ENCODE peak calls at places on chromosomes 16 and 17, in four cellular contexts. Z is HepG2, V is fibroblast of lung, F is mammary epithelial cell. O is an unnamed sample.

GRCh38 chr17:3954921-3955320 is 9.3 kb downstream of the ATP2A3 start:
- DNase-seq in V (no peak), Z (no peak), F (no peak), O (no peak)

GRCh38 chr17:48012151-48012520 is 25.5 kb downstream of the COPZ2 start:
- DNase-seq in V (no peak), Z (no peak), F (no peak), O (no peak)

GRCh38 chr16:9929836-9930235 is 252.4 kb downstream of the GRIN2A start:
- DNase-seq in F (no peak), Z (no peak), V (no peak), O (no peak)

GRCh38 chr16:30585022-30585399 is 486 bp downstream of the ZNF785 start:
- DNase-seq in V (peak; percentile 22), Z (no peak), F (no peak), O (no peak)

GRCh38 chr16:57266531-57267268 is 17.8 kb downstream of the PLLP start:
- DNase-seq in F (no peak), V (peak; percentile 29), Z (no peak), O (no peak)

GRCh38 chr17:2450016-2450650 is 49.3 kb upstream of the MNT start:
- DNase-seq in V (no peak), F (no peak), Z (no peak), O (no peak)

GRCh38 chr17:43732961-43733360 is 25.6 kb downstream of the SOST start:
- DNase-seq in Z (no peak), F (peak; percentile 82), V (peak; percentile 94), O (no peak)

GRCh38 chr16:10920726-10921427 is 21.4 kb downstream of the DEXI start:
- DNase-seq in V (no peak), F (no peak), Z (no peak), O (no peak)

GRCh38 chr16:23784811-23785447 is 30.1 kb downstream of the CHP2 start:
- DNase-seq in V (peak; percentile 38), Z (no peak), F (peak; percentile 88), O (no peak)

GRCh38 chr16:28917095-28917494 is 7.9 kb downstream of the RABEP2 start:
- DNase-seq in F (no peak), Z (no peak), V (no peak), O (no peak)

GRCh38 chr16:52861614-52862022 is 191.1 kb downstream of the CHD9NB start:
- DNase-seq in F (peak; percentile 5), V (peak; percentile 1), Z (peak; percentile 65), O (no peak)

GRCh38 chr17:57144567-57144966 is 59.5 kb downstream of the AKAP1 start:
- DNase-seq in V (no peak), Z (no peak), F (no peak), O (no peak)

GRCh38 chr16:88855736-88856121 is 1.0 kb downstream of the GALNS start:
- DNase-seq in F (no peak), V (no peak), Z (no peak), O (no peak)

GRCh38 chr16:10965440-10966039 is 21.2 kb downstream of the CLEC16A start:
- DNase-seq in F (no peak), Z (no peak), V (no peak), O (no peak)

GRCh38 chr17:12342161-12342560 is 321.5 kb downstream of the MAP2K4 start:
- DNase-seq in Z (no peak), F (no peak), V (no peak), O (no peak)

GRCh38 chr17:12348476-12348875 is 317.2 kb upstream of the MYOCD start:
- DNase-seq in V (peak; percentile 1), F (no peak), Z (no peak), O (no peak)

GRCh38 chr17:12342609-12343248 is 322.1 kb downstream of the MAP2K4 start:
- DNase-seq in Z (no peak), V (no peak), F (no peak), O (no peak)
- TF ChIP-seq CTCF in Z (peak; percentile 35), V (peak; percentile 67), F (no peak), O (peak; percentile 37)

GRCh38 chr17:81404557-81405165 is 9.4 kb downstream of the BAHCC1 start:
- DNase-seq in F (no peak), Z (no peak), V (no peak), O (no peak)
- H3K4me3 ChIP-seq in F (no peak overlapping the region), Z (no peak overlapping the region), V (no peak overlapping the region), O (peak overlapping the region; percentile 58)

DNA sequence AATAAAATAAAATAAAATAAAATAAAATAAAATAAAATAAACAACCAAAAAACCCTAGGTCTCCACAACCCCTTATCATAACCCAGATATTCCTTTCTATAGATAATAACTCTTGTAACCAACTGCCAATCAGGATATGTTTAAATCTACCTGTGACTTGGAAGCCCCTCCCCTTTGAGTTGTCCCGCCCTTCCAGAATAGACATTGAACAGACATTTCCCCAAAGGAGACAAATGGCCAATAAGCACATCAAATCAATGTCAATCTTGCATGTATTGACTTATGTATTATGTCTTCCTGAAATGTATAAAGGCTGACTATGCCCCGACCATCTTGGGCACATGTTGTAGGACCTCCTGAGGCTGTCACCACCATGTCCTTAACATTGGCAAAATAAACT is 1.5 kb upstream of the MAPK7 start:
- DNase-seq in F (peak; percentile 53), V (no peak), Z (no peak), O (no peak)
- H3K27ac ChIP-seq in F (peak overlapping the region; percentile 83), V (peak overlapping the region; percentile 99), Z (peak overlapping the region; percentile 93), O (peak overlapping the region; percentile 95)

GRCh38 chr16:67426950-67427349 is 4.0 kb upstream of the HSD11B2 start:
- DNase-seq in V (no peak), F (no peak), Z (no peak), O (no peak)

GRCh38 chr16:67423634-67424575 is 7.0 kb upstream of the HSD11B2 start:
- DNase-seq in F (no peak), Z (no peak), V (no peak), O (no peak)

GRCh38 chr16:67426022-67426421 is 4.9 kb upstream of the HSD11B2 start:
- DNase-seq in Z (no peak), F (no peak), V (no peak), O (no peak)

GRCh38 chr16:67425581-67425980 is 5.3 kb upstream of the HSD11B2 start:
- DNase-seq in F (no peak), V (no peak), Z (no peak), O (no peak)

GRCh38 chr16:67425046-67425445 is 5.9 kb upstream of the HSD11B2 start:
- DNase-seq in V (no peak), Z (no peak), F (no peak), O (no peak)
- TF ChIP-seq CTCF in V (no peak), Z (no peak), F (no peak), O (no peak)

DNA sequence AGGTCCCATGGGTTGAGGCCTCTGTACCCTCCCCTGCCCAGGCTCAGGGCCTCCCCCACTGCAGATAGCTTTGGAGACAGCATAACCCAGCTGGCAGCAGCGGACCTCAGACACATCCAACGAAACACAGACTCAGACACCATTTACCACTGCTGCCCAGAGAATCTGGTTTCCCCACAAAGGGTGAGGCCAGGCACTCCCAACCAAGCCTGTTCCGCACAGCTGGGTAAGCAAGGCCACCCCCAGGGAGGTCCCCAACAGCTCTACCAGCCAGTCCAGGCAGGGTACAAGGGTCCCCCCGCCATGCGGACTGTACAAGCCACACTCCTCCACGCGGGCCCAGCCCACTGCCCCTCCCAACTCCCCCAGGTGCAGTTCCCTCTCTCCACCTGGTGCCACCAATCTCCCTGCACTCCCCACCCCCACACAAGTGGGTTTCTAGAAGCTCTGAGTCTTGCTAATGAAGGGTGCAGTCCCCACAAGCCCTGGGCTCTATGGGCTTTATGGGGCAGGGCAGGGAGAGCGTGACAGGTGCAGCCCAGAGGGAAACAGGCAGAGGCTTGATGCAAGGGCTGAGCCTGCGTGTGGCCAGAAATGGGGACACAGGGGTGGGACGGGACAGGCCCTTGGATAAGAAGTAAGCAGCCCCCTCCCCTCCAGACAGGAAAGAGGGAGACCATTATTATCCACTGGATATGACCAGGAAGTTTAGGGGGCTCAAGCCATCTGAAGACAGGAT is 8.8 kb downstream of the RHBDF2 start:
- DNase-seq in V (no peak), F (no peak), Z (no peak), O (no peak)
- H3K4me3 ChIP-seq in V (no peak overlapping the region), F (no peak overlapping the region), Z (peak overlapping the region; percentile 47), O (peak overlapping the region; percentile 40)

DNA sequence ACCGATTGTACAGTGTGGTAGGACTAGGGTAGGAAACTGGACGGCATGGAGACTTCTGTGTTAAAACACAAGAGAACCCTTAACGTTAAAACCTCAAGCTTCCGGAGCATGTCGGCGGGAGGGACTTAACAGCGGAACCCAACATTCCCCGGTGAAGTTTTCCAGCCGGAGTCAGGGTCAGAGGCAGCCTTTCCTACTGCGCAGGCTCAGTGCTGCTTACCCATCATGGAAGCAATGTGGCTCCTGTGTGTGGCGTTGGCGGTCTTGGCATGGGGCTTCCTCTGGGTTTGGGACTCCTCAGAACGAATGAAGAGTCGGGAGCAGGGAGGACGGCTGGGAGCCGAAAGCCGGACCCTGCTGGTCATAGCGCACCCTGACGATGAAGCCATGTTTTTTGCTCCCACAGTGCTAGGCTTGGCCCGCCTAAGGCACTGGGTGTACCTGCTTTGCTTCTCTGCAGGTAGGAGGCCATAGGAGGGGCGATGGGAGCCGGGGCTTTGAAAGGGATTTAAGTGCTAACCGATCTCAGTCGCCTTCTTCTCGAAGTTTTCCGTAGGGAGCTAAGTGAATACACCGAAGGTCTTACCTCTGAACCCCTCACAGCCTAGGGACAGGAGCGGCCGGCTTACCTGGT is at the start of gene PIGL:
- DNase-seq in V (peak; percentile 94), F (peak; percentile 88), Z (peak; percentile 93), O (peak; percentile 63)
- H3K27ac ChIP-seq in V (peak within 1 kb of the TSS; percentile 84), F (peak within 1 kb of the TSS; percentile 70), Z (peak within 1 kb of the TSS; percentile 99), O (peak within 1 kb of the TSS; percentile 98)

GRCh38 chr16:5918553-5919127 is 821.0 kb upstream of the EEF2KMT start:
- DNase-seq in Z (peak; percentile 2), V (no peak), F (no peak), O (no peak)
- TF ChIP-seq CTCF in Z (peak; percentile 38), V (no peak), F (no peak), O (no peak)

DNA sequence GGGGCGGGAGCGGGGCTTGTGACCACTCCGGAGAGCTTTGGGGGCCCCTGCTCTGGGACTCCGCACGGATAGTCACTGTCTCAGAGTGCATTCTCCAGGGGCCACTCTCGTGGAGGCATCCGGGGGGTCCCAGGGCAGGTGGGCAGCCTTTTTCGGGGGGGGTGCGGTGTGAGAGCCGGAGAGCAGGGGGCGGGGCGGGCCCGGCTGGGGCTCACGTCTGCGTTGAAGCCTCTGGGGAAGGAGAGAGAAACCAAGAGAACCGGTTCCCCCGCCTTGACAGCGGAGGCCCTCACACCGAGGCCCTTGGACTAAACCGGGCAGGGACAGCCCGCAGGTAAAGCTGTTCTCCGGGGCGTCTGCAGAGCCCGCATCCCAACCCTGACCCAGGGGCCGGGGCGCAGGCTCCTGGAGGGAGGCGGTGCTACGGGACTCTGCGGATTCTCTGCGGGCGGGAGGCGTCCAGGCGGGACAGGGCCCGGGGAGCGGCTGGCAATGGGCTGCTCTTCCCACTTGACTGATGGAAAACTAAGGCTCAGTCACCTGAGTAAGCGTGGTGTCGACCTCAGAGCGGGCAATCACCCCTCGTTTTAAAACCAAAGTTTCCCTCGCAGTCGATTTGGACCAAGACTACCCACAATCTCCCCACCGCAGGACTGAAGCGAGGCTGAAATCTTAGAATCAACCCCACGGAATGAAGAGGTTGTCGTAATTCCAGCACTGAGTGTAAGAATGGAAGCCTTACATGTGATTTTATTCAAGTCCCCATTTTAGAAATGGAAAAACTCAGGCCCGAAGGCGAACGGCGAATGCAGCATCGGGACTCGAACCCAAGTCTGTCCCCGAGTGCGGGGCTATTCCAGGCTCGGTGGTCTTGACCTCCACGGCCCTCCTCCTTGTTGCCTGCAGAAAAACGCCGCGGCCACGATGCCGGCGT is 49.6 kb upstream of the AMZ2 start:
- DNase-seq in Z (no peak), V (no peak), F (no peak), O (no peak)
- H3K4me3 ChIP-seq in Z (peak overlapping the region; percentile 62), V (no peak overlapping the region), F (no peak overlapping the region), O (peak overlapping the region; percentile 72)